ENCODE peak calls at places on chromosomes 5 and 9, in seven cellular contexts. X, V, C, T, O, A and H are unnamed samples. For H3K27me3 and H3K36me3, the result is how much of the 10 kb centered on the place peaks cover.

GRCh38 chr5:40093550-40093949 is 586.2 kb upstream of the PTGER4 start:
- DNase-seq in O (no peak), A (no peak), C (no peak), V (no peak), T (no peak), X (no peak), H (no peak)

GRCh38 chr5:122434120-122434519 is 122.1 kb downstream of the SNCAIP start:
- DNase-seq in C (no peak), T (no peak), V (no peak), O (no peak), A (no peak), X (no peak), H (no peak)

GRCh38 chr5:82259172-82259800 is 18.9 kb downstream of the RPS23 start:
- DNase-seq in A (no peak), X (no peak), T (no peak), O (no peak), C (no peak), V (no peak), H (no peak)

GRCh38 chr5:96014395-96014794 is 52.7 kb upstream of the ELL2 start:
- DNase-seq in C (no peak), X (no peak), O (no peak), V (no peak), T (no peak), A (no peak), H (no peak)

GRCh38 chr9:93675336-93676150 is 99.2 kb downstream of the PHF2 start:
- DNase-seq in X (no peak), A (no peak), T (no peak), C (no peak), V (no peak), O (peak), H (no peak)

GRCh38 chr9:94829380-94830070 is 103.0 kb downstream of the AOPEP start:
- DNase-seq in T (no peak), C (no peak), X (no peak), V (no peak), O (no peak), A (no peak), H (no peak)

GRCh38 chr9:93304574-93305496 is 120.9 kb downstream of the WNK2 start:
- DNase-seq in C (peak), O (peak), A (no peak), V (peak), T (peak), X (no peak), H (peak)

GRCh38 chr9:84697494-84698114 is 28.1 kb downstream of the NTRK2 start:
- DNase-seq in T (peak), X (no peak), A (peak), C (peak), O (peak), V (peak), H (peak)

GRCh38 chr5:167671176-167671575 is 620.3 kb upstream of the WWC1 start:
- DNase-seq in V (no peak), X (no peak), T (no peak), C (no peak), O (no peak), A (no peak), H (no peak)

GRCh38 chr9:70413427-70413797 is 1.0 kb downstream of the KLF9 start:
- DNase-seq in A (peak), O (no peak), X (no peak), C (no peak), V (peak), T (no peak), H (no peak)

GRCh38 chr9:101333490-101333889 is 51.3 kb downstream of the BAAT start:
- DNase-seq in A (no peak), T (no peak), X (no peak), C (no peak), O (no peak), V (no peak), H (no peak)

GRCh38 chr9:123349691-123350480 is 6.1 kb upstream of the CRB2 start:
- DNase-seq in X (no peak), V (peak), C (peak), O (no peak), T (peak), A (peak), H (peak)

GRCh38 chr9:127769985-127770904 is 8.2 kb downstream of the SH2D3C start:
- DNase-seq in O (no peak), T (no peak), A (no peak), C (no peak), X (no peak), V (peak), H (no peak)

DNA sequence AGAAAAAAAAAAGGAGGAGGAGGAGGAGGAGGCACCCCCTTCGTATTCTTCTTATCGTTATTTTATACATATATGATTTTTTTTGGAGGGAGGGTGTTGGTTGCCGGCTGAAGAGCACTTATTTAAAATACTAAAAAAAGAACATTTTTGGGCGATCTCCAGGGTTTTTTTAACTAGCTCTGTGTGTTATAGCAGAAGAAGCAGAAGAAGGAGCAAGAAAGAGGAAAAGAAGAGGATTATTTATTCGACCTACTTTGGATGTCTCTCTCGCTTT is 440 bp downstream of the NR2F1 start:
- DNase-seq in T (no peak), A (no peak), O (no peak), X (no peak), V (no peak), C (no peak), H (no peak)
- H3K27me3 ChIP-seq in T (under half), A (half or more), O (under half), X (under half), V (half or more), C (under half), H (half or more)

DNA sequence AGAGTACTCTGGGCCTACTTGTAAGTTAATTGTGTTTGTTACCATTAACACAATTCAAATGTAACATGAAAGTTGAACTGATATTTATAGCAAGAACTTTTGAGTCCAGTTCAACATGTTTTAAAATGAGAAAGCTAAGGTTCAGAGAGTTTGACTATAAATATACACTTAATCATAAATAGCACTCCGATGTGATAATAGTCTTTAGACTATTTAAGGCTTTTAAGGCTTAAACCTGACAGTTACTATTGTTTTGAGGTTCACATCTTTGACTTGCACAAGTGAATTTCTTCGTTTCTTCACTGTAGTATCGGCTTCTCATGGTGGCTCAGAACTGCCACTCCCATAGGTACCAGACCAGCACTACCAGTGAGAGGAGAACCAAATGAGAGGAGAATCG is 42.4 kb downstream of the ZNF608 start:
- DNase-seq in A (no peak), V (no peak), T (no peak), O (no peak), C (no peak), X (no peak), H (no peak)
- H3K36me3 ChIP-seq in A (under half), V (under half), T (under half), O (under half), C (under half), X (under half), H (under half)

GRCh38 chr9:133519693-133520092 is 5.1 kb downstream of the MYMK start:
- DNase-seq in T (no peak), V (no peak), C (peak), A (no peak), O (no peak), X (no peak), H (no peak)
- H3K27me3 ChIP-seq in T (half or more), V (under half), C (under half), A (under half), O (under half), X (under half), H (under half)

GRCh38 chr9:33254211-33254610 is 10.3 kb downstream of the BAG1 start:
- DNase-seq in V (no peak), O (no peak), X (no peak), C (no peak), A (no peak), T (no peak), H (no peak)

GRCh38 chr9:33257276-33257675 is 7.2 kb downstream of the BAG1 start:
- DNase-seq in V (no peak), A (no peak), O (no peak), C (no peak), T (no peak), X (no peak), H (no peak)

GRCh38 chr9:33256236-33256635 is 8.3 kb downstream of the BAG1 start:
- DNase-seq in T (no peak), V (no peak), O (no peak), X (no peak), C (no peak), A (no peak), H (no peak)

GRCh38 chr9:33255471-33255870 is 9.0 kb downstream of the BAG1 start:
- DNase-seq in C (no peak), X (no peak), O (no peak), V (no peak), A (no peak), T (no peak), H (no peak)

DNA sequence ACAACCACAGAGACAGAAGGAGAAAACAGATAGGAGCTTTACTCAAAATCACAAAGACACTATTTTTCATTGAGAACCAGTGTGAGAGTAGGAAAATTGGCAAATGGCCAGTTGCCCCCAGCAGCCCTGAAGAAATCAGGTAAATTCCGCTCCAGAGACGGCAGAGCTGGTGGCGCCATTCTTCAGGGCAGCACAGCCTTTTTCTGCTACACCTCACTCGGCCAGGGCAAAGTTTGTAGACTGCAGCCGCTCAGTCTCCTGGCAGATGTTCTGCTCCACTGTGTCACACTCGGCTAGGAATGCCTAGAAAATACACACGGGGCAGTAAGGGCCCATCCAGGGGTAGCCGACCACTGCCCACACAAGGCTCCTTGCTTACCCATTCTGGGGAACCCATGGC is 9.5 kb downstream of the BAG1 start:
- DNase-seq in V (no peak), T (no peak), A (no peak), C (no peak), X (no peak), O (no peak), H (no peak)
- H3K36me3 ChIP-seq in V (under half), T (under half), A (half or more), C (under half), X (under half), O (under half), H (half or more)